ENCODE peak calls at places on chromosomes 13 and 19, in four cellular contexts. One of them, this sample, is unnamed. For H3K36me3 and H3K4me1, the result is how much of the 10 kb centered on the place peaks cover.

GRCh38 chr19:13850910-13851753 is 25.8 kb upstream of the NANOS3 start:
- DNase-seq in CD8-positive, alpha-beta T cell: no peak
- DNase-seq in OCI-LY7: no peak
- DNase-seq in psoas muscle: peak
- DNase-seq in this sample: peak

GRCh38 chr19:3979674-3980352 is 5.5 kb downstream of the EEF2 start:
- DNase-seq in CD8-positive, alpha-beta T cell: no peak
- DNase-seq in OCI-LY7: no peak
- DNase-seq in psoas muscle: no peak
- DNase-seq in this sample: no peak

GRCh38 chr13:111382877-111383276 is 62.4 kb downstream of the TEX29 start:
- DNase-seq in CD8-positive, alpha-beta T cell: no peak
- DNase-seq in OCI-LY7: no peak
- DNase-seq in psoas muscle: no peak
- DNase-seq in this sample: no peak

GRCh38 chr13:71218960-71219359 is 648.0 kb downstream of the DACH1 start:
- DNase-seq in CD8-positive, alpha-beta T cell: no peak
- DNase-seq in OCI-LY7: peak
- DNase-seq in psoas muscle: no peak
- DNase-seq in this sample: no peak

GRCh38 chr19:39212377-39212742 is 8.3 kb upstream of the SYCN start:
- DNase-seq in CD8-positive, alpha-beta T cell: peak
- DNase-seq in OCI-LY7: peak
- DNase-seq in psoas muscle: no peak
- DNase-seq in this sample: peak

GRCh38 chr19:11234486-11235075 is 4.8 kb upstream of the ANGPTL8 start:
- DNase-seq in CD8-positive, alpha-beta T cell: no peak
- DNase-seq in OCI-LY7: peak
- DNase-seq in psoas muscle: no peak
- DNase-seq in this sample: no peak

GRCh38 chr13:72963762-72964161 is 95.0 kb upstream of the KLF5 start:
- DNase-seq in CD8-positive, alpha-beta T cell: no peak
- DNase-seq in OCI-LY7: no peak
- DNase-seq in psoas muscle: no peak
- DNase-seq in this sample: no peak

GRCh38 chr19:43439183-43440063 is 24.7 kb downstream of the TEX101 start:
- DNase-seq in CD8-positive, alpha-beta T cell: peak
- DNase-seq in OCI-LY7: peak
- DNase-seq in psoas muscle: no peak
- DNase-seq in this sample: no peak

GRCh38 chr19:41351339-41352245 is 2.1 kb downstream of the TGFB1 start:
- DNase-seq in CD8-positive, alpha-beta T cell: peak
- DNase-seq in OCI-LY7: peak
- DNase-seq in psoas muscle: peak
- DNase-seq in this sample: peak

GRCh38 chr13:98155475-98156111 is 12.7 kb downstream of the FARP1 start:
- DNase-seq in CD8-positive, alpha-beta T cell: no peak
- DNase-seq in OCI-LY7: no peak
- DNase-seq in psoas muscle: no peak
- DNase-seq in this sample: no peak

DNA sequence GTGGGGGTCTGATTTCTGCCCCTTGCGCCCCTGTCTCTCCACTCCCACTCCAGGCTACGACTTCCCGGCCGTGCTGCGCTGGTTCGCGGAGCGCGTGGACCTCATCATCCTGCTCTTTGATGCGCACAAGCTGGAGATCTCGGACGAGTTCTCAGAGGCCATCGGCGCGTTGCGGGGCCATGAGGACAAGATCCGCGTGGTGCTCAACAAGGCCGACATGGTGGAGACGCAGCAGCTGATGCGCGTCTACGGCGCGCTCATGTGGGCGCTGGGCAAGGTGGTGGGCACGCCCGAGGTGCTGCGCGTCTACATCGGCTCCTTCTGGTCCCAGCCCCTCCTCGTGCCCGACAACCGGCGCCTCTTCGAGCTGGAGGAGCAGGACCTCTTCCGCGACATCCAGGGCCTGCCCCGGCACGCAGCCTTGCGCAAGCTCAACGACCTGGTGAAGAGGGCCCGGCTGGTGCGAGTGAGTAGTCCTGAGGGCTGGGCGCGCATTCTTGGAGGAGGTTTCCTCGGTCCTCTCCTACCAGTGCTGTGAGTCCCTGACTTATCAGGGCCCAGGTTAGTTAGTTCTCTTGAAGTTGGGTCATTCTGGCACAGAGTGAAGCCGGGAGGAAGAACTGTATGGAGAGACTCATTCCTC is 12.7 kb downstream of the EHD2 start:
- DNase-seq in CD8-positive, alpha-beta T cell: no peak
- DNase-seq in OCI-LY7: no peak
- DNase-seq in psoas muscle: no peak
- DNase-seq in this sample: peak
- H3K36me3 ChIP-seq in CD8-positive, alpha-beta T cell: under half
- H3K36me3 ChIP-seq in OCI-LY7: under half
- H3K36me3 ChIP-seq in psoas muscle: under half
- H3K36me3 ChIP-seq in this sample: under half

DNA sequence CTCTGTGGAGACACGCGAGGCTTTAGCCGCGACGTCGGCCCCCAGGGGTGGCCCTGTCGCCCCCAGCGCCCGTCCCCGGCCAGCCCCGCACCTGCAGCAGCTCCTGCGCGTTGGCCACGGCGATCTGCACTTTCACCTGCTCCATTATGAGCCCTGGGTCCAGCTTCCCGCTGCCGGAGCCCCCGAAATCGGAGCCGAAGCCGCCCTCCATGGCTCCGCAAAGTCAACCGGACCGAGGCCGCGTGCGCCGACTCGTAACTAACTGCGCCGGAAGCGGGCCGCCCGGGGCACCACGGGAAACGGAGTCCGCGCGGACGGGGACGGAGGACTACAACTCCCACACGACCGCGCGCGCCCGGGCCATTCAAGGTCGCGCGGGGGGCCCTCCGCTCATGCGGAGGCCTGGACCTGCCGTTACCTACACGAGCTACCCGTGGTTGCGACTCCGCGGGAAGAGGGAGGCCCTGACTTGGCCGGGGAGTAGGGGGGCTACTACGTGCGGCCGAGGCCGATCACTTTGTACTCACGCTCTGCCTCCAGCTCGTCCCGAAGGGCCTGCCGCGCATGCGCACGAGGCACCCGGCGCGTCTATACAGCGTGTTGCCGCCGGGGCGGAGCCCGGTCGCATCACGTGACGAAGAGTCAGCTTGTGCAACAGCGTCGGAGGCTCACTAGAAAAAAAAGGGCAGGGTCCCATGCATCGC is at the start of gene TIMM13:
- DNase-seq in CD8-positive, alpha-beta T cell: peak
- DNase-seq in OCI-LY7: peak
- DNase-seq in psoas muscle: peak
- DNase-seq in this sample: peak
- TF ChIP-seq CTCF in CD8-positive, alpha-beta T cell: no peak
- TF ChIP-seq CTCF in OCI-LY7: no peak
- TF ChIP-seq CTCF in psoas muscle: no peak
- TF ChIP-seq CTCF in this sample: no peak

DNA sequence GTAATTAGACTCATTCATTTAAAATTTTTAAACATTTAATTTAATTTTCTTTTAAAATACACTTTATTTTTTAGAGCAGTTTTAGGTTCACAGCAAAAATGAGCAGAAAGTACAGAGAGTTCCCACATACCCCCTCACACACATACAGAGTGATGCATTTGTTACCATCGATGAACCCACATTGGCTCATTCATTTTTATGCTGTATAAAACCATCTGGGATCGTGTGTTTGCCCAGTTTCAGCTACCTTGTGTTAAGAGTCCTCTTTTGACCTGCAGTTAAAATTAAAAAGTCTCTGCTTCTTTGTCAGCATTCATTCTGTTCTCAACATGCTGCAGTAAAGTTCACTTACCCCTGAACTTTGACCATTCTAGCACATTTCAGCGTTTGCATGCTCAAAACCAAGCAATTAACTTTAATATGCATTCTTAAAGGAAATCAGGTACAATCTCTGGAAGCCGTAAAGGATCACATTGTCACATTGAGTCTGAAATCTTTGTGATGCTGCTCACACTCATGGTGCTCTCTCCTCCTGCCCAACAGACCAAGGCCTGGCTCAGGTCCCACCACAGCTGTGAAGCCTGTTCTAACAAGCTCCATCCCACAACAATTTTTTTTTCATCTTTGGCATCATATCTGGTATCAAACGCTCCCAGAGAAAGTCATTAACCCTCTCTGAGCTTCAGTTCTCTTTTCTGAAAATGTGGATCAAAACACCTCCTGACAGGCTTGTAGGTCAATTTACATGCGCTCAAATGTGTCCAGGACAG is 224.2 kb downstream of the LACC1 start:
- DNase-seq in CD8-positive, alpha-beta T cell: no peak
- DNase-seq in OCI-LY7: no peak
- DNase-seq in psoas muscle: no peak
- DNase-seq in this sample: no peak
- H3K4me1 ChIP-seq in CD8-positive, alpha-beta T cell: under half
- H3K4me1 ChIP-seq in OCI-LY7: under half
- H3K4me1 ChIP-seq in psoas muscle: under half
- H3K4me1 ChIP-seq in this sample: under half

GRCh38 chr19:15371119-15371518 is 8.5 kb downstream of the AKAP8 start:
- DNase-seq in CD8-positive, alpha-beta T cell: no peak
- DNase-seq in OCI-LY7: no peak
- DNase-seq in psoas muscle: no peak
- DNase-seq in this sample: no peak
- H3K36me3 ChIP-seq in CD8-positive, alpha-beta T cell: half or more
- H3K36me3 ChIP-seq in OCI-LY7: half or more
- H3K36me3 ChIP-seq in psoas muscle: half or more
- H3K36me3 ChIP-seq in this sample: half or more

GRCh38 chr13:76048675-76049396 is 412.7 kb downstream of the LMO7 start:
- DNase-seq in CD8-positive, alpha-beta T cell: no peak
- DNase-seq in OCI-LY7: no peak
- DNase-seq in psoas muscle: no peak
- DNase-seq in this sample: no peak

GRCh38 chr13:76049397-76049746 is 413.2 kb downstream of the LMO7 start:
- DNase-seq in CD8-positive, alpha-beta T cell: no peak
- DNase-seq in OCI-LY7: no peak
- DNase-seq in psoas muscle: no peak
- DNase-seq in this sample: no peak

GRCh38 chr13:76048126-76048525 is 412.0 kb downstream of the LMO7 start:
- DNase-seq in CD8-positive, alpha-beta T cell: no peak
- DNase-seq in OCI-LY7: no peak
- DNase-seq in psoas muscle: no peak
- DNase-seq in this sample: no peak

DNA sequence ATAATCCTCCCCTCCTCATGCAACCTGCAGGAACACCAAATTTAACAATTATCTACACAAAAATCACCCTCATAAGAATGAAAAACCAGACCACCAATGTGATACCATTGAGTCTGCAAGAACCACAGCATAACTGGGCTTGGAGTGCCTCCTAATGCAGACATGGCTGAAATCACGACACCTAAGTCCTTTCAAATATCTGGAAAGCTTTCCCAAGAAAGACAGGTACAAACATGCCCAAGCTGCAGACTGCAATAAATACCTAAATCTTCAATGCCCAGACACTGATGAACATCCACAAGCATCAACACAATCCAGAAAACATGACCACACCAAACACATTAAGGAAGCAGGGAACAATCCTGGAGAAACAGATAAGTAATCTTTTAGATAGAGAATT is 417.1 kb downstream of the LMO7 start:
- DNase-seq in CD8-positive, alpha-beta T cell: no peak
- DNase-seq in OCI-LY7: no peak
- DNase-seq in psoas muscle: no peak
- DNase-seq in this sample: no peak
- TF ChIP-seq CTCF in CD8-positive, alpha-beta T cell: no peak
- TF ChIP-seq CTCF in OCI-LY7: no peak
- TF ChIP-seq CTCF in psoas muscle: no peak
- TF ChIP-seq CTCF in this sample: no peak

DNA sequence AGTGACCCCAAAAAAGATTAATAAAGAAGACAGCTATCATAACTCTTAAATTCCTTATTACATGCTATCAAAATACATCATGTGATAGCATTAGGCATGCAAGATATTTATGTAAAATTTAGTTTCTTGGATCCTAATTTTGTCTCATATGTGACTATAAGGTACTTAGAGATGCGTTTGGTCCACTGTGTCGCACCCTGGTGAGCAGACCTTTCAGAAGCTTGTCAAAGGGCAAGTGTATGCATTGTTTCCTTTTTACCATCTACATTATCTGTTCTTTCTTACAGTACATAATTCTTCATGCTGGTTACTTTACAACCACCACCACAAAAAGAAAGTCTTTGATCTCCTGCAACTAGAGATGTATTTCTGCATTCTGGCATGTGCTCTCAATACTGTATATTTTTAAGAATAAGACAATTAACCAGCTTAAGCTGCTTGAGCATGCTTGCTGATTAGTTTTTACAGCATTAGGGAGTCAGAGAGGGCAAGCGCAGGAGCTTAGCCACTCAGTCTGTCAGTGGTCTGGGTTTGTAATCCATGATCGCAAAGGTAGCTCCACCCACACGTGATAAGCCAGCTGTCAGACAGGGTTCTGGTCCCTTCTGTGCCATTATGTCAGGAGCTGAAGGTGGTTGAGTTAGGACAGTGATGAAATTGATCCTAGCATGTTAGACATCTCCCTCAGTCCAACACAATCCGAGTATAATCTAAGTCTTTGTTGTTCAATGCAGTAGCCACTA is 500.9 kb downstream of the MYO16 start:
- DNase-seq in CD8-positive, alpha-beta T cell: no peak
- DNase-seq in OCI-LY7: no peak
- DNase-seq in psoas muscle: no peak
- DNase-seq in this sample: no peak
- H3K4me1 ChIP-seq in CD8-positive, alpha-beta T cell: under half
- H3K4me1 ChIP-seq in OCI-LY7: half or more
- H3K4me1 ChIP-seq in psoas muscle: under half
- H3K4me1 ChIP-seq in this sample: under half

This sample was measured in left lung.